ENCODE peak calls at places on chromosomes 11 and 22, in nine cellular contexts. E is brain microvascular endothelial cell, T is lung, U is dorsolateral prefrontal cortex, X is psoas muscle, F is ovary, I is left ventricle myocardium inferior, O is body of pancreas, M is prostate gland. C is an unnamed sample.

GRCh38 chr11:58395581-58395980 is 11.1 kb downstream of the OR5B3 start:
- DNase-seq in E (peak), T (no peak), U (no peak), X (no peak), F (no peak), I (no peak), O (no peak), M (no peak), C (no peak)

GRCh38 chr22:41976070-41976901 is 7.0 kb downstream of the SEPTIN3 start:
- DNase-seq in E (no peak), T (no peak), U (peak), X (peak), F (no peak), I (peak), O (peak), M (peak), C (no peak)

GRCh38 chr22:39478461-39478860 is 21.6 kb downstream of the MGAT3 start:
- DNase-seq in E (no peak), T (no peak), U (no peak), X (peak), F (no peak), I (no peak), O (peak), M (no peak), C (no peak)

GRCh38 chr22:42792909-42793847 is 63.9 kb downstream of the ARFGAP3 start:
- DNase-seq in E (no peak), T (no peak), U (peak), X (peak), F (no peak), I (peak), O (peak), M (no peak), C (no peak)

GRCh38 chr22:45863981-45864751 is 112.8 kb downstream of the WNT7B start:
- DNase-seq in E (peak), T (peak), U (peak), X (peak), F (no peak), I (peak), O (peak), M (peak), C (no peak)

GRCh38 chr11:2466869-2467694 is 22.3 kb downstream of the KCNQ1 start:
- DNase-seq in E (no peak), T (no peak), U (no peak), X (no peak), F (no peak), I (no peak), O (no peak), M (no peak), C (no peak)

GRCh38 chr11:111976614-111977140 is 39.5 kb downstream of the DIXDC1 start:
- DNase-seq in E (no peak), T (no peak), U (no peak), X (no peak), F (peak), I (no peak), O (peak), M (peak), C (no peak)

GRCh38 chr11:82857145-82857544 is 43.1 kb downstream of the PRCP start:
- DNase-seq in E (no peak), T (no peak), U (no peak), X (no peak), F (no peak), I (no peak), O (no peak), M (no peak), C (no peak)

GRCh38 chr11:117197006-117197405 is 2.2 kb upstream of the TAGLN start:
- DNase-seq in E (no peak), T (no peak), U (no peak), X (peak), F (peak), I (peak), O (no peak), M (no peak), C (no peak)

GRCh38 chr22:32880531-32880905 is 79.0 kb downstream of the TIMP3 start:
- DNase-seq in E (no peak), T (no peak), U (no peak), X (no peak), F (no peak), I (no peak), O (no peak), M (no peak), C (no peak)

GRCh38 chr22:32883131-32883530 is 81.6 kb downstream of the TIMP3 start:
- DNase-seq in E (no peak), T (no peak), U (no peak), X (no peak), F (no peak), I (no peak), O (no peak), M (no peak), C (no peak)

GRCh38 chr22:32880061-32880460 is 78.6 kb downstream of the TIMP3 start:
- DNase-seq in E (no peak), T (no peak), U (no peak), X (no peak), F (no peak), I (no peak), O (no peak), M (no peak), C (no peak)

GRCh38 chr22:32879550-32879949 is 78.0 kb downstream of the TIMP3 start:
- DNase-seq in E (no peak), T (no peak), U (no peak), X (no peak), F (no peak), I (no peak), O (no peak), M (no peak), C (no peak)

GRCh38 chr22:32880906-32881596 is 79.5 kb downstream of the TIMP3 start:
- DNase-seq in E (peak), T (peak), U (peak), X (peak), F (peak), I (peak), O (peak), M (no peak), C (no peak)
- H3K4me3 ChIP-seq in E (no peak), T (no peak), U (no peak), X (no peak), F (no peak), I (peak), O (no peak), M (no peak), C (peak)

DNA sequence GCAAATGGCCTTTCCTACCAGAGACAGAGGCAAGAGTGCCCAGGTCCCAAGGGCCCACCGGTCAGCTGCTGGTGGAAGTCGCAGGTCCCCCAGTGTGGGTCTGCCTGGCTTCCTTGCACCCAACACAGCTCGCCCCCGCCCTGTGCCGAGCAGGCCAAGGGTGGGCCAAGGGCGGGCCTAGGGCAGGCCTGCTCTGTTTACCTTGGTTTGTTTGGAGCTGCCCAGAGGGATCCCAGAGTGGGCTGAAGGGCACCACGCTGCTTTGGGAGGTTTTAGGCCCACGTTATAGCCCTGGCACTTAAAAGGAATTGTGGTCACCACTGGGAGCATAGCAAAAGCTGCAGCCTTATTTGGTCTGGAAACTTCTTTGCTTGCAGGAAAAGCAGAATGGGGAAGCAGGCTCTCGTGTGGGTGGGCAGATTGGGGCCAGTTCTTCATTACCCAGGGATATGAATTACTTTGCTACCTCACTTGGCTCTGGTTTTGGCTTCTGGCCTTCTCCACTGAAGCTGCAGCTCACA is 38.0 kb downstream of the MRGPRD start:
- DNase-seq in E (no peak), T (no peak), U (no peak), X (no peak), F (no peak), I (no peak), O (no peak), M (no peak), C (no peak)
- H3K27ac ChIP-seq in E (no peak), T (no peak), U (peak), X (peak), F (peak), I (no peak), O (no peak), M (peak), C (no peak)

DNA sequence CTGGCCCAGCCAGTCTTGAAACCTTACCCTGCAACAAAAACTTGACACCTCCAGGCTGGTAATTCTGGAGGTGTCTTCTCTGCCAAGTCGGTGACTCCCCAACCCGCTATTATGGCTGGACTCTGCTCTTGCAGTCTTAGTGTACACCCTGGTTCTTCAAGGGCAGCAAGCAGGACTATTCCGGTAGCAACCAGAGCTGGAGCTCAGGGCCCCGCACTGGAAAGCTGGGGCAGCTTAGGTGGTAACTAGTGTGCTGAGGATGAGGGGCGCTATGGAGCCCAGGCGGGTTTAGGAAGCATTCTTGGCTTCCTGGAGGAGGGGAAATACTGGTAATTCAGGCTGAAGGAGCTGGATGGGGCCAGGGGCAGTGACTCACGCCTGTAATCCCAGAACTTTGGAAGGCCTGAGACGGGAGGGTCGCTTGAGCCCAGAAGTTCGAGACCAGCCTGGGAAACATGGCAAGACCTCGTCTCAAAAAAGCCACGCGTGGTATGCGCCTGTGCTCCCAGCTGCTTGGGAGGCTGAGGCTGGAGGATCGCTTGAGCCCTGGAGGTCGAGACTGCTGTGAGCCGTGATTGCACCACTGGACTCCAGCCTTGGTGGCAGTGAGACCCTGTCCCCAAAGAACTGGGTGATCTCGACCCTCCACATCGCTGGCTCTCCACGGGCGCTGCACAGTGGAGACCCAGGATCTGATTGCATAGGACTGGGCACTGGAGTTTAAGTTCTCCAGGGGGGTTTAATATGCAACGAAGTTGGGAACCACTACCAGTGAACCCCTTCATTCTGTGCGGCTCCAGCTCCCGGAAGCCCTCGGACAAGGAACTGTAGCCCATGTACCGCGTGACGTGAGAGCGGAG is 10.6 kb upstream of the AIFM3 start:
- DNase-seq in E (peak), T (no peak), U (no peak), X (peak), F (no peak), I (no peak), O (peak), M (no peak), C (no peak)
- H3K4me3 ChIP-seq in E (peak), T (peak), U (peak), X (peak), F (peak), I (peak), O (peak), M (peak), C (no peak)

GRCh38 chr22:37310815-37311595 is 28.7 kb downstream of the CYTH4 start:
- DNase-seq in E (no peak), T (peak), U (no peak), X (peak), F (no peak), I (peak), O (no peak), M (no peak), C (no peak)

GRCh38 chr22:37309221-37310074 is 27.1 kb downstream of the CYTH4 start:
- DNase-seq in E (no peak), T (no peak), U (no peak), X (peak), F (no peak), I (no peak), O (no peak), M (no peak), C (no peak)

GRCh38 chr22:37311761-37312312 is 29.5 kb downstream of the CYTH4 start:
- DNase-seq in E (no peak), T (no peak), U (no peak), X (no peak), F (no peak), I (no peak), O (no peak), M (no peak), C (no peak)

GRCh38 chr22:37308385-37309200 is 26.3 kb downstream of the CYTH4 start:
- DNase-seq in E (no peak), T (no peak), U (no peak), X (no peak), F (no peak), I (no peak), O (no peak), M (no peak), C (no peak)

DNA sequence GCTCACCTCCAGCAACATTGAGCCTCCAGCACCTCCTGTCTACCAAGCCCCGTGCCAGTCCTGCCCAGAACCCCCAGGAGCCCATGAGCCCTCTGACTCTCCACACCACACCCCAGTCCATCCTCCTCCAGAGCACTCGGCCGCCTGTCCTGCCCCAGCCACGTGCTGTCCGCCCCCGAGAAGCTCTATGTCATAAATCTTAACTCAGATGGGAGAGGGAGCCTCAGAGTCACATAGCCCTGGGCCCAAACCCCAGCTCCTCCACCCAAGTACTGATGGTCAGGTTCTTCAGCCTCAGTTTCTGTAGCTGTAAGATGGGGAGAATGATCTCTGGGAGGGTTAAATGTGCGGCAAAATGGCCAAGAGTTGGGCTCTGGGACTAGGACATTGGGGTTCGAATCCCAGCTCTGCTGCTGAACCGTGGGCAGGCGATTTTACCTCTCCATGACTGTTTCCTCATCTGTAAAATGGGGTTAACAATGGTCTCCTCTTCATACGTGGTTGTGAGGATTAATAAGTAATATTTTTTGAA is 27.8 kb downstream of the CYTH4 start:
- DNase-seq in E (no peak), T (no peak), U (no peak), X (no peak), F (no peak), I (no peak), O (no peak), M (no peak), C (no peak)
- H3K27ac ChIP-seq in E (no peak), T (no peak), U (no peak), X (no peak), F (no peak), I (no peak), O (no peak), M (no peak), C (no peak)

GRCh38 chr11:12413141-12414055 is 36.0 kb downstream of the PARVA start:
- DNase-seq in E (no peak), T (no peak), U (no peak), X (no peak), F (no peak), I (no peak), O (no peak), M (no peak), C (no peak)

GRCh38 chr11:12409621-12410005 is 32.2 kb downstream of the PARVA start:
- DNase-seq in E (no peak), T (no peak), U (no peak), X (no peak), F (no peak), I (no peak), O (no peak), M (no peak), C (no peak)

GRCh38 chr11:12411395-12411794 is 34.0 kb downstream of the PARVA start:
- DNase-seq in E (no peak), T (no peak), U (no peak), X (no peak), F (no peak), I (no peak), O (no peak), M (no peak), C (no peak)

GRCh38 chr11:12410006-12410728 is 32.8 kb downstream of the PARVA start:
- DNase-seq in E (no peak), T (no peak), U (peak), X (no peak), F (peak), I (no peak), O (no peak), M (no peak), C (no peak)

GRCh38 chr11:12411806-12412727 is 34.7 kb downstream of the PARVA start:
- DNase-seq in E (peak), T (peak), U (peak), X (peak), F (peak), I (peak), O (peak), M (no peak), C (no peak)
- H3K4me3 ChIP-seq in E (no peak), T (no peak), U (no peak), X (no peak), F (no peak), I (no peak), O (no peak), M (no peak), C (no peak)

GRCh38 chr11:40203606-40204005 is 1255.8 kb downstream of the LRRC4C start:
- DNase-seq in E (no peak), T (no peak), U (no peak), X (no peak), F (no peak), I (no peak), O (no peak), M (no peak), C (no peak)

GRCh38 chr11:40202569-40202968 is 1256.9 kb downstream of the LRRC4C start:
- DNase-seq in E (no peak), T (no peak), U (no peak), X (no peak), F (no peak), I (no peak), O (no peak), M (no peak), C (no peak)

GRCh38 chr11:40204228-40204627 is 1255.2 kb downstream of the LRRC4C start:
- DNase-seq in E (no peak), T (no peak), U (no peak), X (no peak), F (no peak), I (no peak), O (no peak), M (no peak), C (no peak)
- H3K27ac ChIP-seq in E (no peak), T (no peak), U (peak), X (no peak), F (no peak), I (no peak), O (no peak), M (no peak), C (no peak)

DNA sequence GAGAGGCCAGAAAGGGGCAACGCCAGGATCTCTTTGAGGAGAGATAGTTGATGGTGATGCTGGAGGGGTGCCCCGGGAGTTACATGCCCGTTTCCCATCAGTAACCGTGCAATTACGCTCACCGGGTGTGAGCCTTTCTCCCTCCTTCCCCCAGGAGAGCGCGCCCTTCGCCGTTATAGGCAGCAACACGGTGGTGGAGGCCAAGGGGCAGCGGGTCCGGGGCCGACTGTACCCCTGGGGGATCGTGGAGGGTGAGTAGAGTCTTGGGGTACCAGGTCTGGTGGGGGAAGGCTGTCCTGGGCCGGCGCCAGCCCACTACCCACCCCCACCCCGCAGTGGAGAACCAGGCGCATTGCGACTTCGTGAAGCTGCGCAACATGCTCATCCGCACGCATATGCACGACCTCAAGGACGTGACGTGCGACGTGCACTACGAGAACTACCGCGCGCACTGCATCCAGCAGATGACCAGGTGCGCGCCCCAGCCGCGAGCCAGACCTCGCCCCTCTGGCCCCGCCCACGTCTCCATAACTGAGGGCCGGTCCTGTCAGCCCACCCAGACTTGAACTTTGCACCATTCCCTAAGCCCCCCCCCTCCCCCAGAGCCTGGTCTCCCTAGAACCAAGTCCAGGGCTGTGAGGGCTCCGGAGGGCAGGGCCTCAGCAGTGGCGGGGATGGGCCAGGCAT is 1.7 kb upstream of the GP1BB start:
- DNase-seq in E (no peak), T (no peak), U (no peak), X (no peak), F (no peak), I (no peak), O (no peak), M (no peak), C (no peak)
- H3K4me3 ChIP-seq in E (no peak), T (no peak), U (no peak), X (no peak), F (no peak), I (peak), O (no peak), M (no peak), C (no peak)

DNA sequence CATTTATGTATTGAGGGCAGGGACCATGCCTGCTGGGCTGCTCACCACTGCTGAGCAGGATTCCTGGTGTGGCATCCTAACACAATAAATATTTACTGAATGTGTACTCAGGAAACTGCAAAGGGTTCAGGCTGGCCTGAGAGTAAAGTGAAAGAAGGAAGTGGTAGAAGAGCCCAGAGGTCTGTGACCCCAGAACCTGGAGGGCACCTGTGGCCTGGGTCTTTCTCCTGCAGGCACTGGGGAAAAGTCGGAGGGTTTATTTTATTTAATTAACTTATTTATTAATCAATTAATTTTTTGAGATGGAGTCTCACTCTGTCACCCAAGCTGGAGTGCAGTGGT is 28.2 kb downstream of the TXN2 start:
- DNase-seq in E (no peak), T (no peak), U (no peak), X (no peak), F (no peak), I (no peak), O (no peak), M (no peak), C (no peak)
- H3K27ac ChIP-seq in E (no peak), T (no peak), U (peak), X (peak), F (no peak), I (peak), O (peak), M (peak), C (no peak)

GRCh38 chr11:64224151-64224890 is 1.7 kb downstream of the TRPT1 start:
- DNase-seq in E (no peak), T (no peak), U (no peak), X (no peak), F (peak), I (no peak), O (no peak), M (no peak), C (no peak)
- H3K4me3 ChIP-seq in E (no peak), T (no peak), U (no peak), X (peak), F (no peak), I (peak), O (no peak), M (no peak), C (no peak)

DNA sequence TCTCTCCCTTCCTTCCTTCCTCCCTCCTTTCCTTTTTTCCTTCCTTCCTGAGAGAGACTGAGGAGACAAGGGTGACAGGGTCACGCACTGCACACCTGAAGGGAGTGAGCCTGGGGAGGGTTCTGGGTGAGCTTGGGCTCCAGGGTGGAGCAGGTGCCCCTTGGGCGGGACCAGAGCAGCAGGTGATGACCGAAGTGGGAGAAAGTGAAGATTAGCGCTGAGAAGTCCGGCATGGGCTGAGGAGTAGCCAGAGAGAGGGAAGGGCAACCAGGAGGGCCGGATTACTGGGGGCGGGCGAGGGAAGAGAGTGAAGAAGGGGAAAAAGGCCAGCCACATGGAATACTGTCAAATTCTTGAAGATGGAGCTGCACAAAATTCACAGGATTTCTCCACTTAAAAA is 99.2 kb upstream of the LMO1 start:
- DNase-seq in E (no peak), T (no peak), U (no peak), X (no peak), F (no peak), I (no peak), O (no peak), M (no peak), C (no peak)
- H3K27ac ChIP-seq in E (no peak), T (no peak), U (no peak), X (no peak), F (no peak), I (no peak), O (no peak), M (no peak), C (no peak)